ENCODE peak calls at places on chromosomes 1 and 21, in eight cellular contexts. H is CD4-positive, CD25-positive, alpha-beta regulatory T cell; K is SJSA1; T is aorta; L is CD8-positive, alpha-beta T cell; V is HAP-1; U is breast epithelium; E is spleen. M is an unnamed sample. For H3K4me1, the result is how much of the 10 kb centered on the place peaks cover.

GRCh38 chr1:207890136-207890738 is 20.7 kb downstream of the CD34 start:
- DNase-seq in H (no peak), K (peak), T (peak), L (no peak), V (no peak), U (no peak), E (peak), M (peak)

GRCh38 chr1:203100163-203100867 is 14.5 kb upstream of the MYOG start:
- DNase-seq in H (no peak), K (no peak), T (no peak), L (no peak), V (no peak), U (no peak), E (no peak), M (no peak)

GRCh38 chr1:207218512-207219352 is 102.7 kb upstream of the CD55 start:
- DNase-seq in H (no peak), K (no peak), T (no peak), L (no peak), V (peak), U (no peak), E (no peak), M (peak)

GRCh38 chr1:203327684-203328457 is 22.6 kb downstream of the BTG2 start:
- DNase-seq in H (peak), K (peak), T (no peak), L (peak), V (peak), U (peak), E (no peak), M (peak)

GRCh38 chr1:85824066-85824835 is 116.0 kb upstream of the ZNHIT6 start:
- DNase-seq in H (no peak), K (no peak), T (no peak), L (no peak), V (no peak), U (no peak), E (no peak), M (no peak)

GRCh38 chr1:167820684-167821355 is 93.1 kb downstream of the ADCY10 start:
- DNase-seq in H (no peak), K (no peak), T (no peak), L (no peak), V (no peak), U (no peak), E (no peak), M (peak)

GRCh38 chr1:163161337-163161736 is 41.4 kb downstream of the RGS5 start:
- DNase-seq in H (no peak), K (no peak), T (no peak), L (no peak), V (no peak), U (no peak), E (no peak), M (no peak)

GRCh38 chr1:54012008-54012325 is 6.0 kb downstream of the LDLRAD1 start:
- DNase-seq in H (no peak), K (no peak), T (no peak), L (no peak), V (no peak), U (no peak), E (no peak), M (no peak)

GRCh38 chr21:29053656-29054055 is 19.8 kb downstream of the CCT8 start:
- DNase-seq in H (no peak), K (no peak), T (no peak), L (no peak), V (no peak), U (no peak), E (no peak), M (no peak)

GRCh38 chr1:150577557-150578277 is 1.7 kb downstream of the MCL1 start:
- DNase-seq in H (peak), K (no peak), T (no peak), L (no peak), V (peak), U (no peak), E (no peak), M (no peak)

GRCh38 chr21:43961382-43961909 is 50.7 kb upstream of the TRAPPC10 start:
- DNase-seq in H (no peak), K (no peak), T (no peak), L (no peak), V (no peak), U (no peak), E (no peak), M (no peak)

GRCh38 chr1:200038645-200038986 is 11.1 kb downstream of the NR5A2 start:
- DNase-seq in H (no peak), K (no peak), T (no peak), L (no peak), V (peak), U (no peak), E (no peak), M (no peak)

GRCh38 chr21:39386194-39386593 is 37.3 kb upstream of the HMGN1 start:
- DNase-seq in H (no peak), K (no peak), T (no peak), L (no peak), V (no peak), U (no peak), E (peak), M (no peak)

GRCh38 chr1:27113861-27114260 is 41.1 kb downstream of the SLC9A1 start:
- DNase-seq in H (no peak), K (no peak), T (no peak), L (no peak), V (no peak), U (no peak), E (no peak), M (no peak)

DNA sequence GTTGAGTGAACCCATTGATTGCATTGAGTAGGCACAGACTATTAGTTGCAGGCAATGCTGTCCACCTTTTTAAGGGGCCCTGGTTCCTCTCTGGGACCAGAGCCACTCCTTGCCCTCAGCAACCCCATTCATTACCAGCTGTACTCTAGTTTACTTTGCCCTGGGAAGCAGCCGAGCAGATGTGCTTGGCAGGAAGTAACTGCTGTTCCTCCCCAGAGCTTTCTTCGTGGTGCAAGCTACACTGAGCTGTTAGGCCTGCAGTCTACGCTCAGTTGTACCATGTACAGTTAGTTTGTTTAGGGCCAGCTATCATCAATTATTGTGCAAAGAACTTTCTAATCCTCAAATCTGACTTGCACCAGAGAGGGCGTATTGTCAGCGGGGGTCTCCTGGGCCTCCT is 7.2 kb downstream of the ASCL5 start:
- DNase-seq in H (peak), K (no peak), T (no peak), L (no peak), V (no peak), U (no peak), E (no peak), M (no peak)
- H3K4me1 ChIP-seq in H (under half), K (under half), T (under half), L (under half), V (under half), U (under half), E (under half), M (under half)

DNA sequence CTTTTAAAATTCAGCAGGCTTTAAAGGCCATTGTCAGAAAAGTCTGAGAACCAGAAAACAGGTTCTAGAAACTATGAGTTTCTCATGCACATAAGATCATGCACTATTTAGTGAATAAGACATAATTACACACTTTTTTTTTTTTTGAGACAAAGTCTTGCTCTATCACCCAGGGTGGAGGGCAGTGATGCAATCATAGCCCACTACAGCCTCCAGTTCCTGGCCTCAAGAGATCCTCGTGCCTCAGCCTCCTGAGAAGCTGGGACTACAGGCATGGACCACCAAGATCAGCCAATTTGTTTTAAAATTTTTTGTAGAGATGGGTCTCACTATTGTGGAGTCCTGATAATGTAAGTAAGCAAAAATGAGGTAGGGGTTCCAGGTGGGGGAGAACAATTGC is 134.9 kb downstream of the VAV3 start:
- DNase-seq in H (no peak), K (no peak), T (no peak), L (no peak), V (no peak), U (no peak), E (no peak), M (no peak)
- H3K4me1 ChIP-seq in H (under half), K (under half), T (under half), L (under half), V (under half), U (under half), E (half or more), M (under half)

DNA sequence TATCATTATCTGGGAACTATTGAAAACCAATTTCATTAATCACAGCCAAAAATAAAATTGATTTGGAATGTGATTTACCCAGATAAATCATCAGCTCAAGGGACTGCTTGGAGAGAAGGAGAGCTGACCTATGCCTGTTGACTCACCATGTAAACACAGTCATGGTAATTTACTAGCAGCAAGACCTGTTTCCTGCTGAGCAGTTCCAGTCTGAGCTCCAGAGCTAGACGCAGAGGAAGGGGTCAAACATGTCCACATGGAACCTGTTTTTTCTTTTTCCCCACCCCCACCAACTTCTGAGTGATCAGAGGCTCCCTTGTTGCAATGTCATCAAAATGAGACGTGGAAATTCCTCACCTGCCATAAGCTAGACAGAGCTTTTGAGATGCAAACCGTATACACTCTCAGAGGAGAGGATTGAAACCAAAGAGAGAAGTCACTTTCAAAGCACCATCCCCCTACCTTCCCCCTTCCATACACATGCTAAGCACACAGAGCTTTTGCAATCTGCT is 56.0 kb upstream of the PTGFRN start:
- DNase-seq in H (no peak), K (no peak), T (no peak), L (no peak), V (peak), U (no peak), E (no peak), M (peak)
- H3K4me1 ChIP-seq in H (under half), K (under half), T (under half), L (under half), V (under half), U (under half), E (under half), M (under half)

GRCh38 chr1:156901966-156902922 is 8.7 kb downstream of the PEAR1 start:
- DNase-seq in H (no peak), K (no peak), T (no peak), L (no peak), V (no peak), U (no peak), E (no peak), M (no peak)
- H3K4me1 ChIP-seq in H (under half), K (under half), T (under half), L (under half), V (under half), U (under half), E (under half), M (under half)